ENCODE peak calls at places on chromosomes 7 and 10, in six cellular contexts. L is HCT116, J is GM23248, W is PC-3, B is Karpas-422, O is SK-N-SH. U is an unnamed sample. For H3K9me2, the result is how much of the 10 kb centered on the place peaks cover.

GRCh38 chr10:117132751-117133231 is 5.3 kb downstream of the VAX1 start:
- DNase-seq in W (no peak), L (no peak), O (peak), B (no peak), J (no peak), U (no peak)

GRCh38 chr10:17652585-17652984 is 8.6 kb downstream of the STAM start:
- DNase-seq in B (no peak), W (no peak), L (no peak), J (peak), O (no peak), U (no peak)

GRCh38 chr10:87635498-87636312 is 24.0 kb upstream of the PAPSS2 start:
- DNase-seq in J (peak), O (no peak), L (peak), B (no peak), W (peak), U (peak)

GRCh38 chr10:112663181-112663879 is 216.3 kb downstream of the VTI1A start:
- DNase-seq in W (peak), O (no peak), B (no peak), J (peak), L (peak), U (no peak)

GRCh38 chr7:85554294-85554877 is 367.5 kb upstream of the SEMA3D start:
- DNase-seq in O (peak), B (peak), L (peak), W (peak), J (peak), U (peak)

GRCh38 chr7:121872831-121873764 is at the start of gene PTPRZ1:
- DNase-seq in O (peak), B (no peak), J (peak), W (no peak), L (no peak), U (peak)

GRCh38 chr10:8053446-8054242 is 844 bp upstream of the GATA3 start:
- DNase-seq in J (peak), O (peak), B (no peak), L (peak), W (peak), U (peak)

GRCh38 chr7:24139996-24140395 is 144.0 kb upstream of the NPY start:
- DNase-seq in W (no peak), L (no peak), O (no peak), B (no peak), J (no peak), U (no peak)

GRCh38 chr7:158911734-158912133 is 55.4 kb downstream of the DYNC2I1 start:
- DNase-seq in J (no peak), O (no peak), B (no peak), W (no peak), L (no peak), U (no peak)

GRCh38 chr7:139829654-139830130 is 628 bp downstream of the TBXAS1 start:
- DNase-seq in W (no peak), B (no peak), O (no peak), L (no peak), J (no peak), U (no peak)

GRCh38 chr10:131770946-131771633 is 129.7 kb upstream of the PPP2R2D start:
- DNase-seq in O (no peak), W (no peak), B (no peak), J (no peak), L (no peak), U (no peak)

GRCh38 chr7:24152356-24152755 is 131.6 kb upstream of the NPY start:
- DNase-seq in L (no peak), B (no peak), J (peak), O (no peak), W (peak), U (no peak)

GRCh38 chr10:77974396-77975074 is 48.0 kb upstream of the DLG5 start:
- DNase-seq in O (peak), L (peak), J (peak), W (peak), B (peak), U (no peak)

GRCh38 chr10:116836902-116837513 is 12.3 kb upstream of the ENO4 start:
- DNase-seq in O (no peak), J (no peak), L (no peak), B (no peak), W (no peak), U (no peak)

GRCh38 chr7:69840248-69840647 is 242.0 kb downstream of the AUTS2 start:
- DNase-seq in O (no peak), J (no peak), B (peak), L (no peak), W (no peak), U (no peak)

GRCh38 chr10:57696641-57697040 is 571.1 kb downstream of the IPMK start:
- DNase-seq in O (no peak), J (peak), W (peak), L (no peak), B (no peak), U (no peak)

GRCh38 chr10:19832624-19833507 is 16.6 kb downstream of the PLXDC2 start:
- DNase-seq in L (no peak), J (no peak), O (no peak), W (no peak), B (no peak), U (no peak)

GRCh38 chr10:134743-135600 is at the start of gene ZMYND11:
- DNase-seq in O (peak), J (peak), B (peak), W (peak), L (no peak), U (peak)

GRCh38 chr7:92448185-92448747 is 984 bp downstream of the GATAD1 start:
- DNase-seq in W (peak), O (peak), J (peak), B (peak), L (peak), U (peak)

GRCh38 chr10:50625663-50626062 is 1.9 kb upstream of the SGMS1 start:
- DNase-seq in L (no peak), J (peak), W (no peak), B (peak), O (peak), U (no peak)

GRCh38 chr7:23893942-23894890 is 184.2 kb downstream of the STK31 start:
- DNase-seq in L (no peak), O (peak), W (no peak), B (no peak), J (peak), U (peak)

GRCh38 chr10:84352251-84352842 is 24.0 kb downstream of the CCSER2 start:
- DNase-seq in O (peak), B (peak), L (peak), J (peak), W (peak), U (peak)

GRCh38 chr7:101984997-101985645 is 167.7 kb downstream of the CUX1 start:
- DNase-seq in L (no peak), W (no peak), B (peak), J (no peak), O (peak), U (no peak)

GRCh38 chr7:13952921-13953320 is 36.5 kb downstream of the ETV1 start:
- DNase-seq in J (no peak), B (no peak), W (no peak), L (no peak), O (no peak), U (no peak)

GRCh38 chr10:84478155-84478554 is 149.8 kb downstream of the CCSER2 start:
- DNase-seq in L (no peak), O (no peak), J (peak), W (no peak), B (no peak), U (no peak)

GRCh38 chr10:2990764-2991163 is 76.6 kb upstream of the PFKP start:
- DNase-seq in B (no peak), J (no peak), O (no peak), W (no peak), L (no peak), U (no peak)

GRCh38 chr10:117004627-117005453 is at the start of gene SHTN1:
- DNase-seq in J (peak), L (peak), B (no peak), O (peak), W (peak), U (peak)

GRCh38 chr7:43790834-43791233 is 32.4 kb downstream of the BLVRA start:
- DNase-seq in W (no peak), J (no peak), L (no peak), B (no peak), O (no peak), U (no peak)

GRCh38 chr7:155861480-155861868 is 49.2 kb upstream of the SHH start:
- DNase-seq in O (no peak), L (no peak), J (no peak), B (no peak), W (peak), U (no peak)

GRCh38 chr10:33136271-33136670 is 178.2 kb upstream of the ITGB1 start:
- DNase-seq in J (peak), W (peak), L (no peak), B (no peak), O (no peak), U (no peak)

GRCh38 chr7:92647652-92648051 is 57.5 kb upstream of the FAM133B start:
- DNase-seq in J (no peak), L (no peak), W (no peak), B (no peak), O (no peak), U (no peak)

GRCh38 chr7:106770191-106770590 is 94.9 kb upstream of the PIK3CG start:
- DNase-seq in W (peak), L (peak), O (no peak), J (peak), B (no peak), U (no peak)

GRCh38 chr7:24979470-24979862 is 512 bp downstream of the OSBPL3 start:
- DNase-seq in L (no peak), O (peak), B (peak), J (peak), W (peak), U (peak)

GRCh38 chr10:69359089-69360025 is 57.4 kb downstream of the TACR2 start:
- DNase-seq in W (no peak), J (no peak), O (no peak), B (no peak), L (no peak), U (no peak)

GRCh38 chr10:23399701-23400144 is 39.2 kb upstream of the OTUD1 start:
- DNase-seq in O (no peak), J (peak), B (no peak), L (no peak), W (peak), U (no peak)

GRCh38 chr10:71616817-71617654 is 102.5 kb downstream of the C10orf105 start:
- DNase-seq in L (no peak), W (no peak), O (no peak), J (no peak), B (no peak), U (no peak)

GRCh38 chr10:123158682-123159081 is 4.5 kb downstream of the BUB3 start:
- DNase-seq in O (no peak), L (no peak), W (no peak), J (no peak), B (no peak), U (no peak)

GRCh38 chr7:82156168-82156567 is 287.4 kb downstream of the CACNA2D1 start:
- DNase-seq in B (no peak), W (no peak), J (no peak), O (no peak), L (no peak), U (no peak)

GRCh38 chr7:86653919-86654659 is 10.4 kb downstream of the GRM3 start:
- DNase-seq in W (no peak), J (peak), O (no peak), B (peak), L (no peak), U (no peak)
- H3K4me2 ChIP-seq in W (no peak), J (no peak), O (peak), B (no peak), L (no peak), U (no peak)

DNA sequence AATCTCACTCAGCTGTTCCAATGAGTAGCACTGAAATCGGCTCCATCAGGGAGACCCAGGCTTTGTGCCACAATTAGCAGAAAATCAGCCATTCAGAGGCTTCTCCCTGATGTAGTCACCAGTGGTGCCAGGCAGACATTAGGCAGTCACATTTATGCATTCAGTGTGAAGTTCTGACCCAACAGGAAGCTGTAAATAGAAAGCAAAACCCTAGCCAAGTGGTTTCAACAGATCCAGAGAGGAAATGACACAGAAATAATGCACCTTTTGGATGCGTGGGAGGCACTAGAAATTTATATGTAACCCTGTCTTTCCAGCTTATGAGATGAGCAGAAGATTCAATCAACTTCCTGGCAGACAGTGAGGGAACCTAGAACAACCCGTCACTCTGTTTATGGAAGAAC is 186.4 kb downstream of the PDE1C start:
- DNase-seq in W (peak), O (no peak), L (no peak), B (no peak), J (peak), U (peak)
- H3K9ac ChIP-seq in W (no peak), O (no peak), L (no peak), B (no peak), J (peak), U (no peak)

DNA sequence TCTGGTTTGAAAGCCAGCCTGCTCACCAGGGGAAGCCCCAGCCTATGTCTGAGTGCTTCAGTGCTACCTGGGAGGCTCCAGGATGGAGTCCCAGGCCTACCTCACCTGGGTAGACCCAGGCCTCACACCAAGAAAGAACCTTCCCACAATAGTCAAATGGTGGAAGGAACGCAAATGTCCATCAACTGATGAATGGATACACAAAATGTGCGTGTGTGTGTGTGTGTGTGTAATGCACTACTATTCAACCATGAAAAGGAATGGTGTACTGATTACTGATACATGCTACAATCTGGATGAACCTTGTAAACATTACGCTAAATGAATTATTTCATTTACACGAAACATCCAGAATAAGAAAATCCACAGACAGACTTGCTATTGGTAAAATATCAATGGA is 15.2 kb upstream of the ADRB1 start:
- DNase-seq in W (no peak), J (no peak), B (no peak), O (no peak), L (no peak), U (no peak)
- H3K9me2 ChIP-seq in W (under half), J (under half), B (under half), O (under half), L (under half), U (under half)

DNA sequence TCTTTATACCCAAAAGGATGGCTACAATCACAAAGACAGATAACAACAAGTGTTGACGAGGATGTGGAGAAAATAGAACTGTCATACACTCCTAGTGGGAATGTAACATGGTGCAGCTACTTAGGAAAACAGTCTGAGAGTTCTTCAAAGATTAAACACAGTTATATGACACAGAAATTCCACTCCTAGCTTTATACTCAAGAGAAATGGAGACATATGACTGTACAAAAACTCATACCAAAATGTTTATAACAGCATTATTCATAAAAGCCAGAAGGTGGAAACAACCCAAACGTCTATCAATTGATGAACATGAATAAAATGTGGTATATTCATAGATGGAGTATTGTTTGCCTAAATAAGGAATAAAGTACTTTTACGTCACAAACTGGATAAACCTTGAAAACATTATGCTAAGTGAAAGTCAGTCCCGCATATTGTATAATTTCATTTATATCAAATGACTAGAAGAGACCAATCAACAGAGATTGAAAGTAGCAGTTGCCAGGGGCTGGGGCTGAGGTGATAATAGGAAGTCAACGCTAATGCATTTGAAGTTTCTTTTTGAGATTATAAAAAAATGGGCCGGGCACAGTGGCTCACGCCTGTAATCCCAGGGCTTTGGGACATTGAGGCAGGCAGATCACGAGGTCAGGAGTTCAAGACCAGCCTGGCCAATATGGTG is 61.6 kb upstream of the SRPK2 start:
- DNase-seq in O (no peak), L (no peak), J (peak), W (no peak), B (no peak), U (no peak)
- H3K4me2 ChIP-seq in O (no peak), L (no peak), J (no peak), W (no peak), B (no peak), U (no peak)

GRCh38 chr10:110352930-110353243 is 48.2 kb upstream of the SMNDC1 start:
- DNase-seq in L (no peak), O (no peak), W (no peak), B (no peak), J (peak), U (no peak)
- H3K9ac ChIP-seq in L (peak), O (peak), W (peak), B (peak), J (peak), U (no peak)

GRCh38 chr7:131897790-131898165 is 341.4 kb upstream of the PODXL start:
- DNase-seq in L (no peak), B (no peak), O (no peak), J (no peak), W (no peak), U (no peak)
- H3K9me2 ChIP-seq in L (under half), B (under half), O (under half), J (under half), W (under half), U (under half)

GRCh38 chr10:24884793-24885192 is 67.6 kb downstream of the PRTFDC1 start:
- DNase-seq in B (no peak), J (no peak), O (no peak), W (no peak), L (no peak), U (no peak)

GRCh38 chr10:24887855-24888231 is 64.6 kb downstream of the PRTFDC1 start:
- DNase-seq in O (no peak), L (no peak), J (no peak), W (no peak), B (no peak), U (no peak)

GRCh38 chr10:24886281-24886680 is 66.1 kb downstream of the PRTFDC1 start:
- DNase-seq in O (no peak), J (no peak), B (no peak), L (no peak), W (peak), U (no peak)

GRCh38 chr10:24884316-24884715 is 68.1 kb downstream of the PRTFDC1 start:
- DNase-seq in O (no peak), L (no peak), J (peak), B (no peak), W (no peak), U (no peak)

GRCh38 chr10:24885551-24885950 is 66.9 kb downstream of the PRTFDC1 start:
- DNase-seq in L (no peak), J (no peak), B (no peak), W (no peak), O (no peak), U (no peak)
- H3K4me2 ChIP-seq in L (no peak), J (no peak), B (no peak), W (no peak), O (no peak), U (no peak)

DNA sequence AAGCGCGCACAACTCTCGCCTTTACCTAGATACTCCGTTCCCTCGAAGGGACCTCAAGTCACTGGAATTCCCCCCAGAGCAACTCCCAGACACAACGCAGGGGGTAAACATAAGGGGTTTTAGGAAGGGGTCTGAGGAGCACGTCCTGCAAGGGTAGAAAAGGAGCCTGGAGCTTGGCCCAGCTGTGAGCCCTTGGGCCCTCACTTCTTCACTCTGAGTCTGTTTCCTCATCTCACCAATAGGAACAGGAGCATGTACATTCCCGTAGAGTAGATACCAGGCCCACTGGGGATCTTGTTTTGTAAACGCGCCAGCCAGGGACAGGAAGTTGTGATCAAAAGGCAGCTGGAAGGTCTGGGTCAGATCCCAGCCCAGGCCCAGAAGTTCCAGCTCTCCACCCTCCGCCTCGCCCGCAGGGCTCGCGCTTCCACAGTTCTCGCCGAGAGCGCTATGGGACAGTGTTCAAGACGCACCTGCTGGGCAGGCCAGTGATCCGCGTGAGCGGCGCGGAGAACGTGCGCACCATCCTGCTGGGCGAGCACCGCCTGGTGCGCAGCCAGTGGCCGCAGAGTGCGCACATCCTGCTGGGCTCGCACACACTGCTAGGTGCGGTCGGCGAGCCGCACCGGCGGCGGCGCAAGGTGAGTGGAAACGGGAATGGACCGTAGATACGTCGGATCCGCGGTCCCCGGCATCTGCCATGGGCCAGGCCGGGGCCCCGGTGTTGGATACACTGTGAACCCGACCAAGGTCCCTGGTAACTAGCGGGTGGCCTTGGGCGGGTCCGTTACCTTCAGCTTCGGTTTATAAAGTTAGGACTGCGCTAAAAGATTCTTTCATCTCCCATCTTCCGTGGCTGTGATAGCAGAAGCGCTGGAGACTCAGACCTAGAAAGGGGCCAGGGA is 1.2 kb downstream of the CYP26C1 start:
- DNase-seq in L (no peak), W (no peak), O (peak), B (no peak), J (peak), U (no peak)
- H3K9ac ChIP-seq in L (no peak), W (no peak), O (no peak), B (no peak), J (no peak), U (no peak)

DNA sequence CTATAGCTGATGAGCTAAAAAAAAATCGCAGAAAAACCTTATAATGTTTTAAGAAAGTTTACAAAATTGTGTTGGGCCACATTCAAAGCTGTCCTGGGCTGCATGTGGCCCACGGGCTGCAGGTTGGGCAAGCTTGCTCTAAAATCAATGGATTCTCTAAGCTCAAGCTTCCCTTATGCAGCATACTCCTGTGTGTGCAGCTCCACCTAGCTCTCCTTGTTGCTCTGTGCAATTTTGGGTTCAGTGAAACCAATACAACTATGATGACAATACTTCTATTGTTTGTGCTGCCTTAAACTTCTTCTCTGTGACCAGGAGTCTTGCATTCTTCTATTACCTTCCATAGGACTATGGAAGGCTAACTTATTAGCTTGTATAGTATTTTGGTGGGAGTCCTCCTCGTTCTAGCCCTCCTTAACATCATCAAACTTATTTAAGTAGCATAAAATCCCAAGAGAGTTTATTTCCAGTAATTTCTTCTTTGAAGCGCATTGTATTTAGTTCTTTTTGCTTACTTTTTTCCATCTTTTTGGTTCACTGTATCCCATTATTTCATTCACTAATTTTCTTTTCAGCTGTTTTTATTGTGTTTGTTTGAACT is 170.9 kb upstream of the SMIM30 start:
- DNase-seq in B (peak), O (peak), J (peak), W (peak), L (peak), U (peak)
- H3K9me2 ChIP-seq in B (under half), O (under half), J (under half), W (under half), L (under half), U (under half)

U was measured in MM.1S.